ENCODE peak calls at places on chromosomes 7 and 10, in seven cellular contexts. C is cardiac muscle cell, P is sigmoid colon, Y is left lung, U is lower leg skin, K is mammary epithelial cell, Z is tibial artery. N is an unnamed sample.

GRCh38 chr7:132504851-132505250 is 71.4 kb downstream of the PLXNA4 start:
- DNase-seq in Z (no peak), C (no peak), K (no peak), U (no peak), P (no peak), Y (no peak), N (no peak)

GRCh38 chr10:58920655-58921003 is 255.8 kb upstream of the PHYHIPL start:
- DNase-seq in Y (no peak), U (no peak), P (no peak), Z (no peak), K (no peak), C (no peak), N (no peak)

GRCh38 chr7:68143345-68143744 is 1146.7 kb downstream of the TYW1 start:
- DNase-seq in Z (no peak), K (no peak), C (no peak), U (no peak), P (no peak), Y (no peak), N (no peak)

GRCh38 chr10:49349390-49349789 is 46.5 kb downstream of the DRGX start:
- DNase-seq in K (no peak), Y (no peak), U (no peak), Z (no peak), P (no peak), C (no peak), N (no peak)

GRCh38 chr10:22674215-22674930 is 40.0 kb downstream of the PIP4K2A start:
- DNase-seq in Y (no peak), Z (no peak), K (no peak), P (no peak), C (peak), U (no peak), N (no peak)

GRCh38 chr7:129017933-129018538 is 36.9 kb downstream of the TNPO3 start:
- DNase-seq in P (no peak), Y (no peak), K (no peak), Z (no peak), U (no peak), C (no peak), N (no peak)

GRCh38 chr7:364536-364935 is 74.6 kb downstream of the FOXL3 start:
- DNase-seq in C (no peak), Z (no peak), Y (no peak), P (no peak), K (no peak), U (no peak), N (no peak)

GRCh38 chr10:14084875-14085274 is 245.8 kb downstream of the FRMD4A start:
- DNase-seq in K (no peak), Z (no peak), U (no peak), C (no peak), Y (no peak), P (no peak), N (no peak)

GRCh38 chr7:127976056-127976455 is 55.2 kb downstream of the LRRC4 start:
- DNase-seq in K (no peak), C (peak), Y (no peak), U (no peak), P (no peak), Z (no peak), N (no peak)

GRCh38 chr10:60230892-60231291 is 158.8 kb downstream of the ANK3 start:
- DNase-seq in K (peak), P (no peak), C (peak), U (no peak), Z (no peak), Y (no peak), N (no peak)

GRCh38 chr7:4690953-4691856 is 9.1 kb downstream of the FOXK1 start:
- DNase-seq in C (no peak), Y (no peak), P (no peak), K (no peak), Z (no peak), U (no peak), N (no peak)

GRCh38 chr7:138000081-138000701 is 1.7 kb downstream of the CREB3L2 start:
- DNase-seq in U (no peak), Y (no peak), Z (peak), C (peak), P (peak), K (peak), N (no peak)

GRCh38 chr7:116280803-116281202 is 70.5 kb downstream of the TES start:
- DNase-seq in C (no peak), K (no peak), P (no peak), U (no peak), Z (no peak), Y (no peak), N (no peak)

DNA sequence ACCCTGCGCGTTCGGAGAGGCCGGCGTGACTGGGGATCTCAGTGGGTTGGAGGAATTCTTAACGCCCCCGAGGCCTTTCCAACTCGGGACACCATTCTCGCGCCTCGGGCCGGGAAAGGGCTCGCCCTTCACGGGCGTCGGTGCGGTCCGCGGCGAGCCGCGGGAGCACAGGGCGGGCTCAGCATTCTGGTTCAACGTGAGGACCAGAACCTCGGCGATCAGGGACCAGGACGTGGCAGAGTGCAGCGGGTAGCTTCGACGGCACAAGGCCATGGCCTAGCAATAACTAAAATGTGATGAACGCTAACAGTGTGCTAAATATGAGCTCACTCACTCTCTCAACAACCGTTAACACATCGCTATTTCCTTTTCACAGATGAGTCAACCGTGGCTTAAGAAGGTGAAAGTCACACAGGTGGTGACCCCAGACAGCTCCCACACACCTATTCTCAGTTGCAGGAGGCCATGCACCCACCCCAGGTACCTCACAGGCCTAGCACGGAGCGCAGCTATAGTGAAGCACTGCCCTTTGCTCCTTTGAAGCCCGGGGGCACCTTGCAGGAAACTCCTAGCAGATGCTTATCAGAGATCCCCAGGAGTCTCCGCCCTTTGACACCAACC is 4.5 kb upstream of the EMX2 start:
- DNase-seq in P (no peak), C (no peak), K (no peak), Z (no peak), Y (no peak), U (peak), N (no peak)
- TF ChIP-seq CTCF in P (no peak), C (no peak), K (no peak), Z (no peak), Y (no peak), U (no peak), N (no peak)

DNA sequence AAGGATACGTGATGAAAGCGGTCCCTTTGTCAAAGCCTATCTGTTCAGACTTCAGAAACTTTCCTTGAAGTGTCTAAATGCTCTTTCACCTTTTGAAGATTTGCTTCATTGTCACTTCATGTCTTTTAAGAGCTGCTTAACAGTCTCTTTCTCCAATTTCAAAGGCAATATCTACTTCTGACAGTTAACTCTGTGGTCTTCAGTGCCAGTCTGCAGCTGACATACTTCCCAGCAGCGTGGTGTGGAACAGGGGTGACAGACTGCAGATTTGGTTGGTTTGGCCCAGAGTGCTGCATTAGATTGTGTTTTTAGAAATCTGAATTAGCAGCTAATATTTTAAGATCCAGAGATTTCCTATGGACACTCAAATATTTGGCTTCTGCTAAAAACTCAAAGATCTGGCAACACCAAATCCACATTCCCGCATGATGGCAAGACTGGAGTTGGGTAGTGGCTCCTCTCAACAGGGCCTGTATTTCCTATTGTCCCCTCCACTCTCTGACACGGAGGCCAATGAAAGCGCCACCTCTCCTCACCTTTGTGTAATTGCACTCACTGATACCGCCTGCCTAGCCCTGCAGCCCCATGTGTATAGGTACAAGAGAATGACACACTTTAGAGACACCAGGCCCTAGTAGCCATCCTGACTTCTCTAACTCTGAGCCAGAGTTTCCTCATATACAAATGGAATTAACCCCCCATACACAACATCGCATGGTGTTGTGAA is 11.5 kb downstream of the SCRN1 start:
- DNase-seq in Z (no peak), C (no peak), U (no peak), Y (no peak), K (no peak), P (no peak), N (no peak)
- TF ChIP-seq CTCF in Z (no peak), C (no peak), U (no peak), Y (no peak), K (no peak), P (no peak), N (peak)

GRCh38 chr7:142863891-142864685 is 9.2 kb downstream of the EPHB6 start:
- DNase-seq in Y (no peak), K (no peak), U (no peak), Z (no peak), P (no peak), C (no peak), N (no peak)

GRCh38 chr7:142859411-142859810 is 4.5 kb downstream of the EPHB6 start:
- DNase-seq in K (no peak), Y (no peak), Z (no peak), P (no peak), U (no peak), C (no peak), N (no peak)

GRCh38 chr7:142859829-142860228 is 5.0 kb downstream of the EPHB6 start:
- DNase-seq in P (peak), C (peak), Y (no peak), U (no peak), Z (peak), K (peak), N (no peak)

GRCh38 chr7:142862401-142863400 is 7.8 kb downstream of the EPHB6 start:
- DNase-seq in Z (no peak), P (no peak), K (no peak), U (no peak), C (no peak), Y (no peak), N (no peak)

GRCh38 chr7:142860968-142861367 is 6.1 kb downstream of the EPHB6 start:
- DNase-seq in Z (no peak), K (no peak), C (no peak), P (no peak), Y (no peak), U (no peak), N (no peak)
- TF ChIP-seq CTCF in Z (no peak), K (no peak), C (no peak), P (no peak), Y (no peak), U (no peak), N (no peak)

DNA sequence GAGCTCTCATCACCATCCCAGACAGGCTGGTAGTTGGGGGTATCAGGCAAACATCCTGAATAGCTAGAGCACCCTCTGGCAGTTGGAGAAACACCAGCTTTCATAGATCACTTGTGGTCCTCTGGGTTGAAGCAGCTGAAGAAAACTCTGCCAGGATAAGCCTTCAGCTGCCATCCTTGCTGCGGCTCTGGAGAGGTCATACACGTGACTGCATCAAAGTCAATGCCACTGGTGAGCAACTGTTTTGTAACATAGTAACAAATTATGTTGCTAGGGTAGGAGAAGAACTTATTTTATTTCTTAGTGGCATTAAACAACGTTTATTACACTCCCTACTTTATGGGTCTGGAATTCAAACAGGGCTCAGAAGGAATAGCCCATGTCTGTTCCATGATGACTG is 19.2 kb upstream of the PANK1 start:
- DNase-seq in P (no peak), C (no peak), K (no peak), Z (no peak), U (no peak), Y (no peak), N (no peak)
- TF ChIP-seq CTCF in P (no peak), C (no peak), K (no peak), Z (no peak), U (no peak), Y (no peak), N (no peak)

GRCh38 chr7:72182036-72182435 is 230.1 kb downstream of the CALN1 start:
- DNase-seq in C (no peak), K (no peak), Z (no peak), Y (no peak), P (no peak), U (no peak), N (no peak)

GRCh38 chr7:72187179-72187578 is 225.0 kb downstream of the CALN1 start:
- DNase-seq in Y (no peak), C (no peak), Z (no peak), U (no peak), K (no peak), P (no peak), N (no peak)

GRCh38 chr7:72183835-72184234 is 228.3 kb downstream of the CALN1 start:
- DNase-seq in P (no peak), K (no peak), U (no peak), C (peak), Y (no peak), Z (no peak), N (no peak)
- TF ChIP-seq CTCF in P (no peak), K (no peak), U (no peak), C (no peak), Y (no peak), Z (no peak), N (peak)

DNA sequence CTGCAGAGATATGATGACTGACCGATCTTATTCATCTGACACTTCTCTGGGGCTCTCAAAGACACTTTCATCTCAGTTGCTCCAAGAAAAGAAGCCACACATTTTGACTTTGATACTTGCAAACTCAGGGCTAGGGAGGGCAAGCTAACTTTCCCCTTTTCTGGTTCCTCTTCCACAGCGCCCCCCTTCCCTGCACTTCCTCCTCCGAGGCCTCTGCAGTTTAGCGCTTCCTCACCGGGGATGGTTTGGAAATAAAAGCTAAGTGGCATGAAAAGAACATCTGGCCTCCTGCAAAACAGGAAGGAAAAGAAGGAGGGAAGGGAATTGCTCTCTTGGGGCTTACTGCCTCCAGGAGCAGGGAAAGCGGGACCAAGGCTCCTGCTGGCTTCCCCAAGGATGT is 42.4 kb downstream of the PRKCQ start:
- DNase-seq in Y (peak), K (no peak), P (no peak), Z (peak), C (no peak), U (no peak), N (no peak)
- TF ChIP-seq CTCF in Y (no peak), K (no peak), P (no peak), Z (no peak), C (no peak), U (no peak), N (no peak)

DNA sequence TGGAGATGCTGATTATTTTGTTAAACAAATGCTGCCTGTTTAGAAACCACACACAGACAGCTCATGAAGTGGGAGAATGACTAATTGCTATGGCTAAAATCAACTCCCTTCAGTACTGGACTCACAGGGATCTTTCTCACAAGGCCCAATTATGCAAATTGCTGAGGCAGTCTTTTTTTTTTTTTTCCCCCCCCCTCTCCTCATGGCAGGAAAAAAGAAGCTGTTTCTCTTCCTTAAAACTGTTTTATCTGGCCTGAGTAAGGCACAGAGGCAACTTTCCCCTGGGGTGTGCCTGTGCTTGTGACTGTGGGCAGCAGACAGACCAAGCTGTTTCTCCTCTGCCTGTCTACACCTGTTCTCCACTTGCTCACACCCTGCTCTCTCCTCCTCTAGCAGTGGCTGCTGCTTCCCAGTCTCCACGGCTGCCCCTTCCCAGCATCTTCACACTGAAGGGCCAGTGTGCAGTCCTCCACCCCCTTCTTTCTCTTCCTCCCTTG is 65.4 kb upstream of the STEAP1B start:
- DNase-seq in Z (no peak), P (no peak), Y (peak), K (peak), U (peak), C (peak), N (no peak)
- TF ChIP-seq CTCF in Z (no peak), P (no peak), Y (no peak), K (no peak), U (no peak), C (no peak), N (no peak)

GRCh38 chr7:118285358-118285757 is 60.9 kb downstream of the ANKRD7 start:
- DNase-seq in C (no peak), P (no peak), U (no peak), Y (no peak), Z (no peak), K (no peak), N (no peak)

GRCh38 chr7:118280319-118281012 is 56.0 kb downstream of the ANKRD7 start:
- DNase-seq in K (no peak), C (no peak), P (no peak), Z (no peak), Y (no peak), U (no peak), N (no peak)

GRCh38 chr7:118286131-118286530 is 61.6 kb downstream of the ANKRD7 start:
- DNase-seq in Y (no peak), C (no peak), U (no peak), Z (no peak), K (no peak), P (no peak), N (no peak)

GRCh38 chr7:118281196-118281595 is 56.7 kb downstream of the ANKRD7 start:
- DNase-seq in Z (no peak), U (no peak), P (no peak), Y (no peak), C (no peak), K (no peak), N (no peak)
- TF ChIP-seq CTCF in Z (no peak), U (no peak), P (no peak), Y (no peak), C (no peak), K (no peak), N (no peak)